ENCODE peak calls at places on chromosomes 2 and 18, in seven cellular contexts. One of them, this sample, is unnamed.

GRCh38 chr2:239395524-239395923 is 5.3 kb downstream of the HDAC4 start:
- DNase-seq in sigmoid colon: peak
- DNase-seq in osteocyte: no peak
- DNase-seq in cardiac muscle cell: peak
- DNase-seq in neural progenitor cell: no peak
- DNase-seq in fibroblast of lung: no peak
- DNase-seq in left lung: no peak
- DNase-seq in this sample: no peak

GRCh38 chr18:75857558-75857957 is 430.1 kb upstream of the SMIM21 start:
- DNase-seq in left lung: no peak
- DNase-seq in fibroblast of lung: no peak
- DNase-seq in cardiac muscle cell: no peak
- DNase-seq in osteocyte: no peak
- DNase-seq in sigmoid colon: no peak
- DNase-seq in neural progenitor cell: no peak
- DNase-seq in this sample: no peak

GRCh38 chr18:49494660-49495059 is 7.6 kb upstream of the C18orf32 start:
- DNase-seq in osteocyte: no peak
- DNase-seq in fibroblast of lung: no peak
- DNase-seq in sigmoid colon: no peak
- DNase-seq in left lung: no peak
- DNase-seq in neural progenitor cell: no peak
- DNase-seq in cardiac muscle cell: no peak
- DNase-seq in this sample: no peak

GRCh38 chr2:20514596-20515269 is 67.9 kb downstream of the RHOB start:
- DNase-seq in fibroblast of lung: peak
- DNase-seq in cardiac muscle cell: no peak
- DNase-seq in left lung: peak
- DNase-seq in neural progenitor cell: no peak
- DNase-seq in osteocyte: no peak
- DNase-seq in sigmoid colon: peak
- DNase-seq in this sample: peak

GRCh38 chr18:70181015-70181414 is 24.5 kb downstream of the RTTN start:
- DNase-seq in fibroblast of lung: peak
- DNase-seq in sigmoid colon: no peak
- DNase-seq in cardiac muscle cell: no peak
- DNase-seq in neural progenitor cell: no peak
- DNase-seq in left lung: no peak
- DNase-seq in osteocyte: no peak
- DNase-seq in this sample: peak

GRCh38 chr2:40274284-40274683 is 177.6 kb downstream of the SLC8A1 start:
- DNase-seq in osteocyte: no peak
- DNase-seq in left lung: no peak
- DNase-seq in neural progenitor cell: no peak
- DNase-seq in fibroblast of lung: no peak
- DNase-seq in sigmoid colon: no peak
- DNase-seq in cardiac muscle cell: no peak
- DNase-seq in this sample: no peak

GRCh38 chr2:70132244-70133126 is 45.2 kb downstream of the PCBP1 start:
- DNase-seq in cardiac muscle cell: no peak
- DNase-seq in sigmoid colon: no peak
- DNase-seq in left lung: peak
- DNase-seq in osteocyte: no peak
- DNase-seq in neural progenitor cell: no peak
- DNase-seq in fibroblast of lung: peak
- DNase-seq in this sample: peak

GRCh38 chr18:48790869-48791635 is 159.7 kb downstream of the SMAD7 start:
- DNase-seq in osteocyte: no peak
- DNase-seq in left lung: peak
- DNase-seq in sigmoid colon: peak
- DNase-seq in neural progenitor cell: no peak
- DNase-seq in cardiac muscle cell: no peak
- DNase-seq in fibroblast of lung: no peak
- DNase-seq in this sample: no peak

GRCh38 chr2:11967946-11968465 is 221.6 kb downstream of the LPIN1 start:
- DNase-seq in sigmoid colon: no peak
- DNase-seq in neural progenitor cell: peak
- DNase-seq in fibroblast of lung: peak
- DNase-seq in cardiac muscle cell: peak
- DNase-seq in osteocyte: no peak
- DNase-seq in left lung: no peak
- DNase-seq in this sample: no peak

GRCh38 chr18:79411614-79412526 is 16.1 kb downstream of the NFATC1 start:
- DNase-seq in cardiac muscle cell: no peak
- DNase-seq in osteocyte: no peak
- DNase-seq in fibroblast of lung: no peak
- DNase-seq in neural progenitor cell: no peak
- DNase-seq in sigmoid colon: no peak
- DNase-seq in left lung: no peak
- DNase-seq in this sample: no peak

GRCh38 chr2:40369619-40370397 is 82.1 kb downstream of the SLC8A1 start:
- DNase-seq in neural progenitor cell: no peak
- DNase-seq in sigmoid colon: no peak
- DNase-seq in left lung: no peak
- DNase-seq in fibroblast of lung: peak
- DNase-seq in cardiac muscle cell: no peak
- DNase-seq in osteocyte: no peak
- DNase-seq in this sample: peak

GRCh38 chr2:211035548-211036185 is 479.3 kb downstream of the CPS1 start:
- DNase-seq in left lung: no peak
- DNase-seq in osteocyte: no peak
- DNase-seq in cardiac muscle cell: peak
- DNase-seq in sigmoid colon: no peak
- DNase-seq in neural progenitor cell: peak
- DNase-seq in fibroblast of lung: peak
- DNase-seq in this sample: no peak

GRCh38 chr2:85273732-85274731 is 53.8 kb downstream of the TGOLN2 start:
- DNase-seq in osteocyte: no peak
- DNase-seq in fibroblast of lung: peak
- DNase-seq in sigmoid colon: peak
- DNase-seq in neural progenitor cell: no peak
- DNase-seq in cardiac muscle cell: peak
- DNase-seq in left lung: no peak
- DNase-seq in this sample: peak

GRCh38 chr2:27076323-27076722 is 2.1 kb upstream of the EMILIN1 start:
- DNase-seq in left lung: no peak
- DNase-seq in sigmoid colon: no peak
- DNase-seq in fibroblast of lung: no peak
- DNase-seq in osteocyte: no peak
- DNase-seq in cardiac muscle cell: no peak
- DNase-seq in neural progenitor cell: no peak
- DNase-seq in this sample: no peak

GRCh38 chr2:19559596-19560240 is 201.3 kb upstream of the OSR1 start:
- DNase-seq in left lung: no peak
- DNase-seq in neural progenitor cell: no peak
- DNase-seq in osteocyte: no peak
- DNase-seq in sigmoid colon: no peak
- DNase-seq in fibroblast of lung: no peak
- DNase-seq in cardiac muscle cell: no peak
- DNase-seq in this sample: no peak

GRCh38 chr2:49686291-49686690 is 532.0 kb upstream of the FSHR start:
- DNase-seq in osteocyte: no peak
- DNase-seq in left lung: no peak
- DNase-seq in sigmoid colon: no peak
- DNase-seq in neural progenitor cell: no peak
- DNase-seq in fibroblast of lung: no peak
- DNase-seq in cardiac muscle cell: no peak
- DNase-seq in this sample: no peak

GRCh38 chr2:104850322-104851184 is 3.4 kb upstream of the POU3F3 start:
- DNase-seq in fibroblast of lung: no peak
- DNase-seq in osteocyte: no peak
- DNase-seq in sigmoid colon: no peak
- DNase-seq in neural progenitor cell: peak
- DNase-seq in cardiac muscle cell: no peak
- DNase-seq in left lung: no peak
- DNase-seq in this sample: no peak

GRCh38 chr2:104976603-104977120 is 61.2 kb upstream of the MRPS9 start:
- DNase-seq in osteocyte: no peak
- DNase-seq in fibroblast of lung: no peak
- DNase-seq in neural progenitor cell: no peak
- DNase-seq in cardiac muscle cell: no peak
- DNase-seq in sigmoid colon: no peak
- DNase-seq in left lung: no peak
- DNase-seq in this sample: no peak

GRCh38 chr18:47263828-47264314 is 12.4 kb upstream of the SKOR2 start:
- DNase-seq in osteocyte: no peak
- DNase-seq in neural progenitor cell: peak
- DNase-seq in sigmoid colon: no peak
- DNase-seq in left lung: no peak
- DNase-seq in cardiac muscle cell: no peak
- DNase-seq in fibroblast of lung: no peak
- DNase-seq in this sample: no peak

GRCh38 chr2:9941196-9941995 is 10.1 kb upstream of the GRHL1 start:
- DNase-seq in cardiac muscle cell: no peak
- DNase-seq in neural progenitor cell: no peak
- DNase-seq in sigmoid colon: no peak
- DNase-seq in osteocyte: no peak
- DNase-seq in left lung: no peak
- DNase-seq in fibroblast of lung: peak
- DNase-seq in this sample: peak

GRCh38 chr2:23545391-23545790 is 160.4 kb downstream of the KLHL29 start:
- DNase-seq in osteocyte: no peak
- DNase-seq in cardiac muscle cell: no peak
- DNase-seq in sigmoid colon: no peak
- DNase-seq in neural progenitor cell: no peak
- DNase-seq in left lung: no peak
- DNase-seq in fibroblast of lung: no peak
- DNase-seq in this sample: peak
- TF ChIP-seq CTCF in osteocyte: no peak
- TF ChIP-seq CTCF in cardiac muscle cell: peak
- TF ChIP-seq CTCF in sigmoid colon: no peak
- TF ChIP-seq CTCF in neural progenitor cell: no peak
- TF ChIP-seq CTCF in left lung: no peak
- TF ChIP-seq CTCF in fibroblast of lung: no peak
- TF ChIP-seq CTCF in this sample: peak

GRCh38 chr18:41391616-41392610 is 563.1 kb upstream of the PIK3C3 start:
- DNase-seq in cardiac muscle cell: peak
- DNase-seq in left lung: peak
- DNase-seq in neural progenitor cell: peak
- DNase-seq in osteocyte: peak
- DNase-seq in sigmoid colon: no peak
- DNase-seq in fibroblast of lung: peak
- DNase-seq in this sample: peak
- TF ChIP-seq CTCF in cardiac muscle cell: peak
- TF ChIP-seq CTCF in left lung: no peak
- TF ChIP-seq CTCF in neural progenitor cell: peak
- TF ChIP-seq CTCF in osteocyte: peak
- TF ChIP-seq CTCF in sigmoid colon: peak
- TF ChIP-seq CTCF in fibroblast of lung: peak
- TF ChIP-seq CTCF in this sample: peak

DNA sequence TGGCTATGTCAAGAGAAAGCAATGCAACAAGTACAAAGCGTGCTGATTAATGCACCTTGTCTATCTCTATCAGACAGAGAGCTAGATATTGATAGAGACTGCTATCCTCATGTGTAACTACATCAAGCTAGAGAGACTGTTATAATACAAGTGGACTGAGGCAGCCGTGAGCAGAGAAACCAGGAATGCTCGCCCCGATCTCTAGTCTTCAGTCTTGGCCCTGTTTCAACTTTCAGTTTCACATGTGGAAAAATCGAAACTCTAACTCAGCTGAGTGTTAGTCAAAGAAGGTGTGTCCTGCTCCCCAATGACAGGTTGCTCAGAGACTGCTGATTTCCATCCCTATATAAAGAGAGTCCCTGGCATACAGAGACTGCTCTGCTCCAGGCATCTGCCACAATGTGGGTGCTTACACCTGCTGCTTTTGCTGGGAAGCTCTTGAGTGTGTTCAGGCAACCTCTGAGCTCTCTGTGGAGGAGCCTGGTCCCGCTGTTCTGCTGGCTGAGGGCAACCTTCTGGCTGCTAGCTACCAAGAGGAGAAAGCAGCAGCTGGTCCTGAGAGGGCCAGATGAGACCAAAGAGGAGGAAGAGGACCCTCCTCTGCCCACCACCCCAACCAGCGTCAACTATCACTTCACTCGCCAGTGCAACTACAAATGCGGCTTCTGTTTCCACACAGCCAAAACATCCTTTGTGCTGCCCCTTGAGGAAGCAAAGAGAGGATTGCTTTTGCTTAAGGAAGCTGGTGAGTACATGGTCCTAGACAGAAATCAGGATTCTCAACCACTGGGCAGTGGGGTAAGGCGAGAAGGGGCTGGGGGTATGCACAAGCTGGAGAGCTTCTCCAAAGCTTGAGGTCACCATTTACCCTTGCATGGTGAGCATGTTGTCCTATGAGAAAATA is at the start of gene RSAD2:
- DNase-seq in neural progenitor cell: no peak
- DNase-seq in fibroblast of lung: peak
- DNase-seq in sigmoid colon: no peak
- DNase-seq in cardiac muscle cell: no peak
- DNase-seq in osteocyte: no peak
- DNase-seq in left lung: peak
- DNase-seq in this sample: no peak
- TF ChIP-seq CTCF in neural progenitor cell: no peak
- TF ChIP-seq CTCF in fibroblast of lung: no peak
- TF ChIP-seq CTCF in sigmoid colon: no peak
- TF ChIP-seq CTCF in cardiac muscle cell: no peak
- TF ChIP-seq CTCF in osteocyte: no peak
- TF ChIP-seq CTCF in left lung: no peak
- TF ChIP-seq CTCF in this sample: no peak

GRCh38 chr2:67581751-67582150 is 184.6 kb downstream of the ETAA1 start:
- DNase-seq in sigmoid colon: no peak
- DNase-seq in fibroblast of lung: no peak
- DNase-seq in left lung: no peak
- DNase-seq in neural progenitor cell: peak
- DNase-seq in osteocyte: no peak
- DNase-seq in cardiac muscle cell: no peak
- DNase-seq in this sample: no peak
- TF ChIP-seq CTCF in sigmoid colon: no peak
- TF ChIP-seq CTCF in fibroblast of lung: no peak
- TF ChIP-seq CTCF in left lung: no peak
- TF ChIP-seq CTCF in neural progenitor cell: peak
- TF ChIP-seq CTCF in osteocyte: peak
- TF ChIP-seq CTCF in cardiac muscle cell: no peak
- TF ChIP-seq CTCF in this sample: peak

This sample was measured in HFFc6.